ENCODE peak calls at places on chromosomes 12 and 14, in eight cellular contexts. S, T, V, G, O, W, Q and U are unnamed samples. For H3K27me3, the result is how much of the 10 kb centered on the place peaks cover.

GRCh38 chr12:27000962-27001361 is 13.2 kb downstream of the TM7SF3 start:
- DNase-seq in Q (no peak), W (no peak), O (no peak), S (no peak), G (no peak), V (no peak), T (no peak), U (no peak)

GRCh38 chr14:37591311-37591940 is 3.6 kb downstream of the FOXA1 start:
- DNase-seq in G (peak), O (peak), V (no peak), S (no peak), T (no peak), W (no peak), Q (no peak), U (no peak)

GRCh38 chr12:28107679-28108078 is 82.6 kb upstream of the CCDC91 start:
- DNase-seq in S (no peak), Q (peak), G (no peak), W (peak), O (no peak), V (no peak), T (no peak), U (no peak)

GRCh38 chr14:68789798-68790655 is 2.8 kb downstream of the ZFP36L1 start:
- DNase-seq in W (no peak), G (no peak), T (no peak), O (peak), S (no peak), V (no peak), Q (no peak), U (no peak)

GRCh38 chr12:26614217-26614616 is 218.8 kb downstream of the ITPR2 start:
- DNase-seq in O (peak), G (peak), Q (peak), S (peak), V (no peak), T (peak), W (no peak), U (peak)

GRCh38 chr14:99075771-99076370 is 196.1 kb downstream of the BCL11B start:
- DNase-seq in T (no peak), S (no peak), G (peak), Q (no peak), O (no peak), V (no peak), W (no peak), U (no peak)

GRCh38 chr12:40819427-40820108 is 127.3 kb downstream of the CNTN1 start:
- DNase-seq in G (peak), Q (no peak), S (no peak), T (no peak), V (no peak), W (no peak), O (peak), U (peak)

GRCh38 chr14:33692762-33693161 is 258.1 kb downstream of the EGLN3 start:
- DNase-seq in W (no peak), Q (peak), S (no peak), V (no peak), T (no peak), G (no peak), O (no peak), U (no peak)

GRCh38 chr14:96231731-96232130 is 24.3 kb upstream of the BDKRB1 start:
- DNase-seq in V (no peak), W (no peak), T (no peak), G (no peak), O (no peak), Q (no peak), S (no peak), U (no peak)

GRCh38 chr12:19461986-19462385 is 22.7 kb downstream of the AEBP2 start:
- DNase-seq in T (no peak), V (no peak), Q (no peak), W (no peak), S (no peak), O (no peak), G (no peak), U (no peak)

GRCh38 chr14:69246331-69246730 is 13.6 kb upstream of the GALNT16 start:
- DNase-seq in S (no peak), W (no peak), O (peak), G (no peak), T (no peak), V (no peak), Q (no peak), U (no peak)

GRCh38 chr12:125178222-125178621 is 113.0 kb downstream of the AACS start:
- DNase-seq in W (no peak), S (no peak), Q (no peak), G (no peak), V (no peak), O (no peak), T (no peak), U (no peak)

GRCh38 chr14:55780156-55780946 is 200.3 kb downstream of the KTN1 start:
- DNase-seq in W (no peak), V (no peak), G (no peak), Q (peak), O (no peak), S (no peak), T (no peak), U (no peak)

GRCh38 chr12:64175254-64175945 is 46.7 kb downstream of the KICS2 start:
- DNase-seq in V (no peak), G (no peak), O (peak), T (peak), W (no peak), S (no peak), Q (no peak), U (no peak)

GRCh38 chr12:109777544-109777943 is 55.7 kb downstream of the TRPV4 start:
- DNase-seq in V (peak), S (no peak), G (peak), T (peak), O (no peak), W (peak), Q (peak), U (no peak)

GRCh38 chr14:28867571-28867970 is 101.0 kb downstream of the FOXG1 start:
- DNase-seq in O (no peak), Q (peak), S (no peak), G (no peak), V (no peak), W (no peak), T (no peak), U (no peak)

GRCh38 chr12:110689002-110689600 is at the start of gene HVCN1:
- DNase-seq in Q (peak), O (peak), T (peak), S (no peak), V (no peak), G (peak), W (no peak), U (no peak)

GRCh38 chr12:78361683-78362082 is 502.9 kb upstream of the SYT1 start:
- DNase-seq in G (no peak), Q (no peak), W (no peak), O (no peak), V (no peak), T (no peak), S (no peak), U (no peak)

GRCh38 chr12:82651489-82651888 is 35.2 kb upstream of the TMTC2 start:
- DNase-seq in T (no peak), Q (no peak), S (peak), G (no peak), O (no peak), W (no peak), V (no peak), U (no peak)

GRCh38 chr12:106032141-106032925 is 106.4 kb downstream of the NUAK1 start:
- DNase-seq in V (no peak), Q (peak), G (no peak), W (no peak), O (no peak), S (no peak), T (no peak), U (no peak)

GRCh38 chr12:89353188-89353822 is 1.0 kb upstream of the DUSP6 start:
- DNase-seq in V (no peak), Q (peak), G (peak), O (peak), T (peak), W (peak), S (peak), U (peak)

GRCh38 chr12:20409639-20410038 is 41.3 kb downstream of the PDE3A start:
- DNase-seq in G (no peak), V (no peak), T (no peak), O (no peak), S (no peak), W (no peak), Q (no peak), U (no peak)

GRCh38 chr14:69687963-69688649 is 76.7 kb downstream of the SUSD6 start:
- DNase-seq in V (no peak), W (no peak), S (no peak), O (no peak), T (no peak), G (no peak), Q (no peak), U (no peak)

GRCh38 chr12:124486346-124486963 is 81.0 kb downstream of the NCOR2 start:
- DNase-seq in W (no peak), Q (no peak), S (no peak), T (no peak), V (no peak), O (no peak), G (no peak), U (no peak)

GRCh38 chr14:69606258-69606657 is 5.1 kb upstream of the SUSD6 start:
- DNase-seq in O (peak), T (no peak), W (no peak), G (no peak), Q (no peak), S (no peak), V (no peak), U (no peak)

GRCh38 chr14:65204056-65204455 is 101.7 kb upstream of the MAX start:
- DNase-seq in Q (no peak), S (no peak), V (no peak), W (no peak), G (no peak), T (no peak), O (no peak), U (no peak)

GRCh38 chr12:127767631-127768030 is 499.3 kb upstream of the TMEM132C start:
- DNase-seq in Q (peak), O (no peak), S (no peak), V (no peak), T (no peak), G (no peak), W (no peak), U (no peak)

DNA sequence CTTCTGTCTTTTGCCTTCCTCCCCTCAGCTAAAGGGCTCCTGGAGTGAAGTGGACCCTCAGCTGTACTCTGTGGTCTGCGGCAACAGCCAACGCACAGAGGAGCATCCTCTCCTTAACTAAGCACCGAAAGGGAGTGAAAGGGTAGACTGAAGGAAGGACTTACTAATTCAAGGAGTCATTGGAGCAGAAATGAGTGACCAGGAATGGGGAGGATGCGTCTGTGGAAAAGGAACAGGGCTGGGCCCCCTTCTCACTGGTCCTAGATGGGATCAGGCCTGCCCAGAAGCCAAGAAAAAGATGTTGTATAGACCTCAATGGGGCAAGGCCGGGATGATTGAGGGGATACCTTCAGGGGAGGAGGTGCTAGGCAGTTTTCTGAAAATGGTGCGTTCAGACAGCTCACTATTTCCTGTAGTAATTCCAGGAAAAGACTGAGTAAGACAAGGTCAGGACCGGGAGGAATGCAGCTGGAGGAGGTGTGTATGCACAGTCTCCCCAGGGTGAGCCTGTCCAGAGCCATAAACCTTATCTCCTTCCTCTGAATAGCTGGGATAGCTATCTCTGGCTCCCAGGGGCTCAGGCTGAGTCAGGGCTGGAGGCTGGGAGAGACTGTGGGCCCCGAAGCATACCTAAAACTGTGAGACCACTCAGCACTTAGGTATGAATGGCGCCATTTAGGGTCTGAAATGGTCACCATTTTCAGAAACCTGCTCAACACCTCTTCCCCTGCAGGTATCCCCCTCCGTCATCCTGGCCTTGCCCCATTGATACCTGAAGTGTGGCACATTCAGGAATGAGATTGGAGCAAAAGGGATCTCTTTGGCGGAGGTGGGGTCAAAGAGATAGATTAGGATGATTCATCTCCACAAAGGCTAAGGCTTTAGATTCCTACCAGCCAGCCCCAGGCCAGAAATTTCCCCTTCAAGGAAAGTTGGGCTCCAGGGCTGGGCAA is 20.2 kb upstream of the KRT8 start:
- DNase-seq in O (no peak), Q (peak), S (peak), T (no peak), V (no peak), W (no peak), G (peak), U (no peak)
- H3K9ac ChIP-seq in O (no peak), Q (no peak), S (peak), T (no peak), V (no peak), W (no peak), G (no peak), U (peak)

DNA sequence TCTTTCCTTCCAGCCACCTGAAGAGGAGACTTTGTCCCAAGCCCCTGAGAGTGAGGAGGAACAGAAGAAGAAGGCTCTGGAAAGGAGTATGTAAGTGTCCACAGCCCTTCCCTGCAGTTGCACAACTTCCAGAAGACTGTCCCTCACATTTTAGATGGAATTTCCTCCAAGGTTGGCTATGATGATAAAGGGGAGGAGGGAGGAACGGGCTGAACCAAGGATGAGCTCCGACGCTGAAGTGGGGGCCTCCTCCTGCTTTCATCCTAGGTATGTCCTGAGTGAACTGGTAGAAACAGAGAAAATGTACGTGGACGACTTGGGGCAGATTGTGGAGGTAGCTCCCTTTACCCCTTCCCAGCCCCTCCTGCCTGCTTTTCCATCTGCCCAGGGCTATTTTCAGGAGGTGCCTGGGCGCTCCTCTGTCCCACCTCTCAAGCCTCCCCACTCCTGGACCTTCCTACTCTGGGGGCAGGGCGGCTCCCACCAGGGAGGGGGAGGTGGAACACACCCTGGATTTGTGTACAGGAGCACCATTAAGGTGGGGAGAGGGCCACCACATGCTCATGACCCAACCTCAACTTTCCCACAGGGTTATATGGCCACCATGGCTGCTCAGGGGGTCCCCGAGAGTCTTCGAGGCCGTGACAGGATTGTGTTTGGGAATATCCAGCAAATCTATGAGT is 2.3 kb downstream of the ARHGEF25 start:
- DNase-seq in Q (no peak), W (no peak), O (no peak), V (no peak), G (no peak), T (no peak), S (no peak), U (no peak)
- H3K27me3 ChIP-seq in Q (under half), W (under half), O (half or more), V (under half), G (under half), T (under half), S (under half), U (under half)

GRCh38 chr12:539540-540310 is 80.0 kb downstream of the B4GALNT3 start:
- DNase-seq in W (no peak), S (no peak), O (no peak), G (no peak), V (no peak), Q (no peak), T (no peak), U (no peak)
- H3K9ac ChIP-seq in W (no peak), S (no peak), O (no peak), G (no peak), V (no peak), Q (no peak), T (no peak), U (no peak)

GRCh38 chr14:101351769-101352168 is 209.5 kb upstream of the DIO3 start:
- DNase-seq in V (no peak), W (no peak), Q (no peak), T (no peak), O (no peak), S (no peak), G (no peak), U (no peak)

GRCh38 chr14:101351146-101351545 is 210.1 kb upstream of the DIO3 start:
- DNase-seq in W (no peak), Q (no peak), V (no peak), T (no peak), G (no peak), O (no peak), S (no peak), U (no peak)

GRCh38 chr14:101350710-101351109 is 210.6 kb upstream of the DIO3 start:
- DNase-seq in S (no peak), G (no peak), W (no peak), V (no peak), Q (no peak), T (no peak), O (no peak), U (no peak)

GRCh38 chr14:101349108-101349507 is 212.2 kb upstream of the DIO3 start:
- DNase-seq in V (no peak), Q (no peak), G (no peak), S (no peak), T (no peak), W (no peak), O (no peak), U (no peak)

GRCh38 chr14:101350021-101350420 is 211.3 kb upstream of the DIO3 start:
- DNase-seq in W (no peak), Q (no peak), S (no peak), O (no peak), T (no peak), G (no peak), V (no peak), U (no peak)
- H3K27me3 ChIP-seq in W (under half), Q (under half), S (under half), O (under half), T (under half), G (under half), V (under half), U (under half)

DNA sequence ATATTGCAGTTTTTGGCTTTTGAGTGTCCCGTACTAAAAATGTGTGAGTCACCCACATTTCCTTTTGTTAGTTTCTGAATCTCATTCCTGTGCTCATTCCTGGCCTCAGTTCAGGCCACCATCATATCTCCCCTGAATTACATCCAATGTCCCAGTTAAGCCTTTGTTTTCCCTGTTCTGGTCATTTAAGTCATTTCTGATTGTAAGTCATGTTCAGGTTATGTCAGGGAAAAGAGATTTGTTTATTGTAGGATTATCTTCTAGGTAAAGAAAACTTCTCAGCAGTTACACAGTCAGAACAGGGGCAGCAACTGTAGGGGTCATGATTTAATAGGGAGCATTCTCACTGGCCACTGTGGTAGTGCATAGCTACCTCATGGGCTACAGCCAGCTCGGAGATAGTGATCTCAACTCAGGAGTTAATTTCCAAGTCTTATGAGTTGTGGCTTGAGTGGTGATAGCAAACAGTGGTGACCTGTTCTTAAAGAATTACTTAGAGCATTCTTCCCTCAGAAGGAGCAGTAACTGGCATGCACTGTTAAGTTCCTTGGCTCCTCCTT is 6.7 kb downstream of the DDX47 start:
- DNase-seq in Q (peak), T (no peak), G (no peak), V (no peak), W (no peak), S (no peak), O (no peak), U (no peak)
- H3K9ac ChIP-seq in Q (no peak), T (no peak), G (no peak), V (no peak), W (no peak), S (peak), O (no peak), U (no peak)

GRCh38 chr14:77186911-77187648 is 5.5 kb downstream of the TMEM63C start:
- DNase-seq in W (no peak), O (peak), G (no peak), T (no peak), S (peak), V (no peak), Q (peak), U (peak)
- H3K27me3 ChIP-seq in W (under half), O (under half), G (under half), T (under half), S (under half), V (under half), Q (under half), U (under half)

GRCh38 chr12:120238224-120238616 is 27.3 kb downstream of the PXN start:
- DNase-seq in T (no peak), W (no peak), O (no peak), Q (no peak), G (no peak), S (no peak), V (no peak), U (no peak)

GRCh38 chr12:120234643-120235368 is 30.7 kb downstream of the PXN start:
- DNase-seq in V (no peak), S (peak), T (no peak), O (peak), G (peak), Q (peak), W (no peak), U (no peak)

GRCh38 chr12:120235369-120236123 is 30.0 kb downstream of the PXN start:
- DNase-seq in G (peak), W (no peak), T (no peak), V (no peak), Q (no peak), O (peak), S (no peak), U (no peak)

GRCh38 chr12:120238839-120239445 is 26.6 kb downstream of the PXN start:
- DNase-seq in O (no peak), Q (no peak), T (no peak), W (no peak), G (no peak), S (no peak), V (no peak), U (no peak)

GRCh38 chr12:120236124-120236398 is 29.5 kb downstream of the PXN start:
- DNase-seq in Q (no peak), T (no peak), S (no peak), W (no peak), G (no peak), V (no peak), O (no peak), U (no peak)
- H3K9ac ChIP-seq in Q (no peak), T (no peak), S (peak), W (no peak), G (no peak), V (no peak), O (no peak), U (no peak)

DNA sequence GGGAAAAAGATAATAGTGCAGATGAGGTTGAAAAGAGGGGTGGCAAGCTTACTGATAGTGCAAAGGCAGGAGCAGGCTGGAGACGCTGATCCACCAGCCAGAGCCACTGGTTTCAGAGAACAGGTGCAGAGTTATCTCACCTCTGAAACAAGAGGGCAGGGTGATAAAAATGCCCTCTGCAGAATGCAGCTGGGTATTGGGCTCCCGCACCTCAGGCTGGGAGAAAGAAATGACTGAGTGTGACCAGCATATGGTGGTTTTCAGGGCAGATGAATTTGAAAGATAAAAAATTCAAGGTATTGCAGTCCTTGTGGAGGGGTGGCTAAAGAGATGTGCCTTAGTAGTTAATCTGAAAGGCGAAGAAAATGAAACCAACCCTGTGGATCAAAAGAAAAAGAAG is 2.9 kb upstream of the TMEM30B start:
- DNase-seq in V (no peak), Q (no peak), O (no peak), G (no peak), W (peak), S (no peak), T (no peak), U (no peak)
- H3K27me3 ChIP-seq in V (under half), Q (under half), O (half or more), G (under half), W (under half), S (under half), T (under half), U (under half)